ENCODE peak calls at places on chromosomes 16 and 17, in ten cellular contexts. G is left ventricle myocardium inferior; L is WTC11; C is CD4-positive, alpha-beta T cell; D is AG10803; O is ascending aorta; Y is GM06990; P is HFFc6; R is uterus; A is left lung. W is an unnamed sample.

GRCh38 chr16:79612207-79612606 is 11.7 kb upstream of the MAF start:
- DNase-seq in O (no peak), P (no peak), Y (no peak), D (no peak), L (no peak), R (no peak), G (no peak), C (no peak), A (no peak), W (no peak)

GRCh38 chr17:1203111-1203966 is 23.6 kb upstream of the ABR start:
- DNase-seq in A (peak), D (peak), P (peak), O (no peak), G (peak), C (peak), L (peak), Y (peak), R (peak), W (peak)

GRCh38 chr16:64292953-64293352 is 828.9 kb downstream of the CDH11 start:
- DNase-seq in D (peak), O (no peak), P (no peak), G (no peak), Y (no peak), L (no peak), R (no peak), A (no peak), C (no peak), W (no peak)

GRCh38 chr17:55228683-55229192 is 36.0 kb upstream of the HLF start:
- DNase-seq in R (no peak), D (no peak), Y (no peak), L (no peak), A (no peak), P (no peak), C (no peak), O (no peak), G (no peak), W (no peak)

GRCh38 chr17:29891131-29891530 is 38.9 kb downstream of the SSH2 start:
- DNase-seq in L (no peak), G (no peak), D (no peak), R (no peak), C (no peak), Y (no peak), A (no peak), O (no peak), P (no peak), W (no peak)

GRCh38 chr17:71470062-71470461 is 650.8 kb upstream of the SOX9 start:
- DNase-seq in C (no peak), L (no peak), R (no peak), G (no peak), A (no peak), P (no peak), Y (no peak), D (no peak), O (no peak), W (no peak)

GRCh38 chr16:1788708-1789100 is 4.8 kb downstream of the IGFALS start:
- DNase-seq in P (no peak), R (no peak), D (no peak), C (no peak), G (no peak), O (peak), L (no peak), A (peak), Y (peak), W (no peak)

GRCh38 chr16:52469775-52470174 is 77.2 kb downstream of the TOX3 start:
- DNase-seq in C (no peak), A (no peak), O (no peak), D (no peak), L (no peak), P (no peak), R (no peak), G (no peak), Y (no peak), W (no peak)

GRCh38 chr17:81601525-81602120 is 35.3 kb downstream of the NPLOC4 start:
- DNase-seq in L (peak), C (peak), D (peak), P (peak), O (no peak), G (no peak), R (peak), A (no peak), Y (no peak), W (peak)

GRCh38 chr17:10177131-10177920 is 21.1 kb downstream of the GAS7 start:
- DNase-seq in O (no peak), L (no peak), Y (no peak), G (no peak), P (no peak), D (no peak), R (no peak), C (no peak), A (no peak), W (no peak)

GRCh38 chr17:83083368-83084201 is 4.2 kb downstream of the METRNL start:
- DNase-seq in L (no peak), O (no peak), R (peak), D (peak), A (no peak), P (peak), Y (no peak), G (no peak), C (peak), W (no peak)

GRCh38 chr16:47392114-47392513 is 68.7 kb downstream of the ITFG1 start:
- DNase-seq in A (no peak), L (no peak), R (no peak), O (no peak), C (no peak), G (no peak), P (no peak), D (no peak), Y (peak), W (peak)

GRCh38 chr16:87836844-87837581 is 32.3 kb downstream of the SLC7A5 start:
- DNase-seq in D (no peak), G (peak), Y (no peak), P (no peak), L (no peak), R (no peak), A (no peak), O (no peak), C (no peak), W (no peak)

GRCh38 chr17:22337467-22337866 is 645.1 kb downstream of the KCNJ18 start:
- DNase-seq in A (no peak), C (no peak), Y (no peak), L (no peak), O (no peak), D (no peak), G (no peak), R (no peak), P (no peak), W (no peak)
- TF ChIP-seq CTCF in A (no peak), C (no peak), Y (no peak), L (no peak), O (no peak), D (no peak), G (no peak), R (no peak), P (no peak), W (no peak)

GRCh38 chr16:57736419-57737281 is 1.1 kb downstream of the KATNB1 start:
- DNase-seq in Y (no peak), A (peak), G (peak), P (peak), O (no peak), R (no peak), L (peak), C (peak), D (peak), W (no peak)
- TF ChIP-seq CTCF in Y (no peak), A (no peak), G (peak), P (peak), O (no peak), R (no peak), L (no peak), C (no peak), D (peak), W (peak)

GRCh38 chr17:78422267-78422605 is 43.8 kb downstream of the PGS1 start:
- DNase-seq in D (no peak), P (no peak), L (no peak), G (no peak), R (no peak), C (no peak), Y (no peak), A (no peak), O (no peak), W (no peak)
- TF ChIP-seq CTCF in D (no peak), P (peak), L (no peak), G (peak), R (no peak), C (no peak), Y (no peak), A (peak), O (peak), W (no peak)

GRCh38 chr16:71846443-71846842 is 667 bp downstream of the ATXN1L start:
- DNase-seq in A (no peak), C (no peak), P (no peak), O (no peak), G (no peak), Y (no peak), D (peak), L (peak), R (no peak), W (no peak)

GRCh38 chr16:71848622-71849021 is 2.8 kb downstream of the ATXN1L start:
- DNase-seq in Y (no peak), A (no peak), O (no peak), C (no peak), G (no peak), R (no peak), D (no peak), P (no peak), L (no peak), W (no peak)

GRCh38 chr16:71847096-71847495 is 1.3 kb downstream of the ATXN1L start:
- DNase-seq in A (no peak), O (no peak), L (no peak), G (no peak), Y (no peak), P (no peak), C (no peak), R (no peak), D (no peak), W (no peak)

GRCh38 chr16:71843517-71844031 is 2.2 kb upstream of the ATXN1L start:
- DNase-seq in O (no peak), R (no peak), G (no peak), L (no peak), P (no peak), D (no peak), A (no peak), C (no peak), Y (no peak), W (no peak)

DNA sequence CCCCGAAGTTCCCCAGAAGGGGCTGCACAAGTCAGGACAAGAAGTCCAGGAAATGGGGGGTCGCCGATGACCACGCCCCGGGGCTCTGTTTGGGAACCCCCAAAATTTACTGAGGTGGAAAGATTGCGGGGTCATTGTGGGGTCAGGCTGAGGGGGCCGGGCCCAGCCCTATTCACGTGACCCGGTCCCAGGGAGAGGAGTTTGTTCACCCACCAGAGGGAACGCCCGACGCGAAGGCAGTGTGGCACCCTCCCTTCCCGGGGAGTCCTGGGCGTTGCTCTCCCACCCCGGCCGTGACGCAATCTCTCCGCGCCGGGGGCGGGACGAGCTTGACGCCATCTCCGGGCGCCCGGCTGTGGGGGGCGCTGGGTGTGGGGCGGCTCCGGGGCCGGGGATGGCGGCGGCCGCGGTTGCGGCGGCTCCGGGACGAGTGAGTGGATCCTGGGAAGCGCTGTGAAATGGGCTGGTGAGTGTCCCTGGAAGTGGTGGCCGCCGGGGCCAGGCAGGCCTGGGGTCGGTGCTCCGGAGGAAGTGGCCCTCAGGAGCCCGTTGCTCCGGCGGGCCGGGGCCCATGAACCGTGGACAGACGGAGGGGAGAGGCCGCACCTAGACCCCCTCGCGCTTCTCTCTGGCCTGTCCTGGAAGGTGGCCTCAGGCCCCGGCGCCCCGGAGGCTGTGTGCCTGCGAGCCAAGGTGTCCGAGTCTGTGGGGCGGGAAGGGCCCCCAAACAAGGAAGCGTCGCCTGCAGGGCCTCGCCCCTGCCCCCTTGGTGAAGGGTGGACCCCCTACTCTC is at the start of gene ATXN1L:
- DNase-seq in A (peak), G (peak), Y (peak), D (peak), R (peak), P (peak), C (peak), O (peak), L (peak), W (peak)
- TF ChIP-seq CTCF in A (no peak), G (peak), Y (no peak), D (no peak), R (peak), P (peak), C (no peak), O (no peak), L (no peak), W (no peak)